ENCODE peak calls at places on chromosomes 11 and 22, in four cellular contexts. M is NCI-H526 treated with DMSO at 0.1 percent for 48 hours; Q is activated effector memory CD4-positive, alpha-beta T cell treated with anti-CD3 and anti-CD28 coated beads, Interleukin-2, amount 50 U/mL, for 16 hours; P is neural crest cell. L is an unnamed sample.

GRCh38 chr11:57729479-57729878 is 11.8 kb upstream of the SELENOH start:
- DNase-seq in Q (no peak), M (peak), P (no peak), L (no peak)

GRCh38 chr11:71094296-71095077 is 157.9 kb downstream of the SHANK2 start:
- DNase-seq in P (no peak), Q (no peak), M (no peak), L (no peak)

GRCh38 chr11:113881856-113882255 is 6.5 kb upstream of the USP28 start:
- DNase-seq in Q (no peak), P (no peak), M (no peak), L (no peak)

GRCh38 chr22:43823911-43824665 is 12.0 kb upstream of the EFCAB6 start:
- DNase-seq in Q (no peak), M (no peak), P (no peak), L (no peak)

GRCh38 chr22:29587938-29588699 is 7.2 kb upstream of the NIPSNAP1 start:
- DNase-seq in M (no peak), P (no peak), Q (no peak), L (no peak)

GRCh38 chr11:18633256-18634139 is 644 bp downstream of the SPTY2D1 start:
- DNase-seq in Q (peak), P (no peak), M (peak), L (peak)

GRCh38 chr11:120717623-120718022 is 206.1 kb downstream of the GRIK4 start:
- DNase-seq in P (no peak), Q (no peak), M (no peak), L (no peak)

GRCh38 chr11:97740783-97741151 is 1280.0 kb upstream of the CNTN5 start:
- DNase-seq in P (no peak), Q (no peak), M (no peak), L (no peak)

GRCh38 chr11:57800444-57801184 is 39.0 kb downstream of the CTNND1 start:
- DNase-seq in Q (no peak), M (peak), P (peak), L (peak)

GRCh38 chr11:41842673-41843072 is 383.2 kb upstream of the LRRC4C start:
- DNase-seq in Q (no peak), M (no peak), P (no peak), L (no peak)

GRCh38 chr11:49432242-49432848 is 223.9 kb upstream of the FOLH1 start:
- DNase-seq in M (no peak), Q (no peak), P (no peak), L (no peak)

GRCh38 chr11:34192481-34193401 is 87.3 kb downstream of the NAT10 start:
- DNase-seq in P (no peak), Q (no peak), M (no peak), L (no peak)

GRCh38 chr11:58067685-58068084 is 36.9 kb downstream of the OR6Q1 start:
- DNase-seq in M (no peak), Q (no peak), P (no peak), L (no peak)